ENCODE peak calls at places on chromosomes 4 and X, in eight cellular contexts. P is A549, I is stomach, H is thyroid gland, Z is breast epithelium, X is ovary, L is K562, W is prostate gland. Q is an unnamed sample. For H3K4me1, the result is how much of the 10 kb centered on the place peaks cover.

GRCh38 chr4:140092094-140092820 is 61.7 kb downstream of the MAML3 start:
- DNase-seq in P (no peak), I (peak), H (peak), Z (peak), X (no peak), L (no peak), W (peak), Q (no peak)

GRCh38 chrX:130144509-130144908 is 21.1 kb downstream of the AIFM1 start:
- DNase-seq in P (no peak), I (no peak), H (no peak), Z (no peak), X (no peak), L (no peak), W (no peak), Q (no peak)

GRCh38 chr4:7393491-7394183 is 41.1 kb downstream of the PSAPL1 start:
- DNase-seq in P (no peak), I (no peak), H (peak), Z (peak), X (no peak), L (no peak), W (no peak), Q (no peak)

GRCh38 chr4:141957416-141957815 is 321.0 kb downstream of the IL15 start:
- DNase-seq in P (no peak), I (no peak), H (no peak), Z (no peak), X (no peak), L (no peak), W (no peak), Q (no peak)

GRCh38 chrX:79601336-79602131 is 234.4 kb upstream of the ITM2A start:
- DNase-seq in P (no peak), I (no peak), H (no peak), Z (no peak), X (no peak), L (no peak), W (no peak), Q (no peak)

GRCh38 chr4:55318541-55319129 is 27.4 kb upstream of the SRD5A3 start:
- DNase-seq in P (no peak), I (no peak), H (no peak), Z (no peak), X (no peak), L (no peak), W (no peak), Q (no peak)

GRCh38 chr4:6271206-6271605 is 1.6 kb downstream of the WFS1 start:
- DNase-seq in P (no peak), I (no peak), H (no peak), Z (no peak), X (no peak), L (no peak), W (no peak), Q (no peak)

GRCh38 chr4:124940387-124940786 is 227.9 kb upstream of the ANKRD50 start:
- DNase-seq in P (no peak), I (no peak), H (no peak), Z (no peak), X (no peak), L (no peak), W (no peak), Q (no peak)

GRCh38 chrX:31500920-31501319 is 429.1 kb upstream of the FTHL17 start:
- DNase-seq in P (no peak), I (no peak), H (no peak), Z (no peak), X (no peak), L (no peak), W (no peak), Q (no peak)

GRCh38 chr4:34932591-34932990 is 1311.7 kb downstream of the ARAP2 start:
- DNase-seq in P (no peak), I (no peak), H (no peak), Z (no peak), X (no peak), L (no peak), W (no peak), Q (no peak)

GRCh38 chrX:40267334-40268118 is 169.8 kb upstream of the BCOR start:
- DNase-seq in P (no peak), I (no peak), H (no peak), Z (no peak), X (no peak), L (no peak), W (no peak), Q (peak)

GRCh38 chr4:171676555-171677215 is 136.5 kb upstream of the GALNTL6 start:
- DNase-seq in P (no peak), I (no peak), H (peak), Z (no peak), X (no peak), L (no peak), W (no peak), Q (no peak)

GRCh38 chr4:178611062-178611461 is 1168.8 kb upstream of the AGA start:
- DNase-seq in P (no peak), I (no peak), H (no peak), Z (no peak), X (no peak), L (no peak), W (no peak), Q (no peak)

GRCh38 chrX:100085851-100086250 is 324.2 kb downstream of the PCDH19 start:
- DNase-seq in P (no peak), I (no peak), H (no peak), Z (no peak), X (no peak), L (no peak), W (no peak), Q (no peak)

GRCh38 chr4:141636077-141636770 is at the start of gene IL15:
- DNase-seq in P (peak), I (peak), H (peak), Z (peak), X (peak), L (peak), W (peak), Q (peak)

GRCh38 chrX:66731398-66731797 is 92.5 kb upstream of the EDA2R start:
- DNase-seq in P (peak), I (no peak), H (peak), Z (no peak), X (no peak), L (peak), W (no peak), Q (no peak)

GRCh38 chr4:98626350-98626749 is 32.1 kb downstream of the TSPAN5 start:
- DNase-seq in P (peak), I (no peak), H (peak), Z (no peak), X (peak), L (no peak), W (no peak), Q (no peak)

GRCh38 chr4:21896767-21897166 is 51.8 kb downstream of the KCNIP4 start:
- DNase-seq in P (no peak), I (no peak), H (no peak), Z (no peak), X (no peak), L (no peak), W (no peak), Q (no peak)

GRCh38 chrX:109862386-109862910 is 129.4 kb upstream of the ACSL4 start:
- DNase-seq in P (no peak), I (no peak), H (no peak), Z (no peak), X (no peak), L (no peak), W (peak), Q (no peak)

GRCh38 chr4:111494471-111494870 is 650.8 kb upstream of the FAM241A start:
- DNase-seq in P (no peak), I (no peak), H (no peak), Z (no peak), X (no peak), L (no peak), W (no peak), Q (no peak)

GRCh38 chr4:3107271-3108185 is 33.0 kb downstream of the HTT start:
- DNase-seq in P (no peak), I (no peak), H (peak), Z (no peak), X (no peak), L (no peak), W (no peak), Q (peak)

GRCh38 chrX:122238801-122239200 is 945.3 kb upstream of the GRIA3 start:
- DNase-seq in P (no peak), I (no peak), H (no peak), Z (no peak), X (no peak), L (no peak), W (no peak), Q (no peak)

GRCh38 chr4:67713531-67714247 is 12.7 kb upstream of the UBA6 start:
- DNase-seq in P (peak), I (no peak), H (peak), Z (no peak), X (no peak), L (peak), W (peak), Q (no peak)

GRCh38 chr4:18840499-18840898 is 818.9 kb upstream of the LCORL start:
- DNase-seq in P (no peak), I (no peak), H (no peak), Z (no peak), X (no peak), L (no peak), W (no peak), Q (no peak)

GRCh38 chr4:128686810-128687209 is 122.7 kb upstream of the JADE1 start:
- DNase-seq in P (no peak), I (no peak), H (no peak), Z (no peak), X (no peak), L (no peak), W (no peak), Q (no peak)

GRCh38 chr4:681736-682451 is 7.1 kb downstream of the SLC49A3 start:
- DNase-seq in P (no peak), I (peak), H (no peak), Z (no peak), X (peak), L (peak), W (peak), Q (peak)

GRCh38 chr4:105979506-105979905 is 84.2 kb downstream of the NPNT start:
- DNase-seq in P (no peak), I (no peak), H (no peak), Z (no peak), X (no peak), L (no peak), W (no peak), Q (no peak)

GRCh38 chrX:44003975-44004374 is 30.8 kb upstream of the NDP start:
- DNase-seq in P (no peak), I (no peak), H (no peak), Z (no peak), X (no peak), L (no peak), W (no peak), Q (no peak)

GRCh38 chrX:98795636-98796035 is 1614.4 kb downstream of the PCDH19 start:
- DNase-seq in P (no peak), I (no peak), H (no peak), Z (no peak), X (no peak), L (no peak), W (no peak), Q (no peak)

GRCh38 chr4:106763044-106763443 is 273.1 kb downstream of the DKK2 start:
- DNase-seq in P (no peak), I (no peak), H (no peak), Z (no peak), X (no peak), L (no peak), W (no peak), Q (peak)

GRCh38 chr4:114807759-114808404 is 209.3 kb downstream of the UGT8 start:
- DNase-seq in P (peak), I (peak), H (peak), Z (no peak), X (no peak), L (peak), W (no peak), Q (no peak)

GRCh38 chrX:146907391-146908240 is 93.1 kb upstream of the CXorf51A start:
- DNase-seq in P (no peak), I (no peak), H (no peak), Z (no peak), X (no peak), L (no peak), W (no peak), Q (no peak)

GRCh38 chr4:16109256-16109655 is 25.4 kb upstream of the PROM1 start:
- DNase-seq in P (no peak), I (no peak), H (no peak), Z (no peak), X (no peak), L (no peak), W (no peak), Q (no peak)

GRCh38 chr4:17066972-17067371 is 168.5 kb upstream of the LDB2 start:
- DNase-seq in P (peak), I (no peak), H (no peak), Z (no peak), X (no peak), L (no peak), W (no peak), Q (no peak)

GRCh38 chr4:152480901-152481300 is 55.0 kb downstream of the FBXW7 start:
- DNase-seq in P (no peak), I (no peak), H (peak), Z (no peak), X (no peak), L (no peak), W (no peak), Q (no peak)

GRCh38 chr4:152482211-152482610 is 53.7 kb downstream of the FBXW7 start:
- DNase-seq in P (no peak), I (no peak), H (no peak), Z (no peak), X (no peak), L (no peak), W (no peak), Q (no peak)

GRCh38 chr4:152486414-152487389 is 49.2 kb downstream of the FBXW7 start:
- DNase-seq in P (no peak), I (no peak), H (no peak), Z (no peak), X (no peak), L (no peak), W (no peak), Q (no peak)

GRCh38 chr4:152488246-152488645 is 47.6 kb downstream of the FBXW7 start:
- DNase-seq in P (no peak), I (no peak), H (no peak), Z (no peak), X (no peak), L (no peak), W (no peak), Q (no peak)

GRCh38 chr4:152485726-152486276 is 50.1 kb downstream of the FBXW7 start:
- DNase-seq in P (peak), I (no peak), H (no peak), Z (no peak), X (no peak), L (no peak), W (no peak), Q (no peak)
- TF ChIP-seq POLR2A in P (no peak), I (no peak), H (no peak), Z (no peak), X (no peak), L (no peak), W (no peak), Q (no peak)

GRCh38 chr4:13537011-13537831 is 7.1 kb downstream of the NKX3-2 start:
- DNase-seq in P (no peak), I (no peak), H (no peak), Z (no peak), X (no peak), L (no peak), W (no peak), Q (peak)

GRCh38 chr4:13539721-13540445 is 4.4 kb downstream of the NKX3-2 start:
- DNase-seq in P (no peak), I (no peak), H (no peak), Z (no peak), X (no peak), L (no peak), W (no peak), Q (peak)

GRCh38 chr4:13537832-13538177 is 6.5 kb downstream of the NKX3-2 start:
- DNase-seq in P (no peak), I (no peak), H (no peak), Z (no peak), X (no peak), L (no peak), W (no peak), Q (peak)

GRCh38 chr4:13539047-13539720 is 5.1 kb downstream of the NKX3-2 start:
- DNase-seq in P (no peak), I (no peak), H (no peak), Z (no peak), X (no peak), L (no peak), W (no peak), Q (peak)

DNA sequence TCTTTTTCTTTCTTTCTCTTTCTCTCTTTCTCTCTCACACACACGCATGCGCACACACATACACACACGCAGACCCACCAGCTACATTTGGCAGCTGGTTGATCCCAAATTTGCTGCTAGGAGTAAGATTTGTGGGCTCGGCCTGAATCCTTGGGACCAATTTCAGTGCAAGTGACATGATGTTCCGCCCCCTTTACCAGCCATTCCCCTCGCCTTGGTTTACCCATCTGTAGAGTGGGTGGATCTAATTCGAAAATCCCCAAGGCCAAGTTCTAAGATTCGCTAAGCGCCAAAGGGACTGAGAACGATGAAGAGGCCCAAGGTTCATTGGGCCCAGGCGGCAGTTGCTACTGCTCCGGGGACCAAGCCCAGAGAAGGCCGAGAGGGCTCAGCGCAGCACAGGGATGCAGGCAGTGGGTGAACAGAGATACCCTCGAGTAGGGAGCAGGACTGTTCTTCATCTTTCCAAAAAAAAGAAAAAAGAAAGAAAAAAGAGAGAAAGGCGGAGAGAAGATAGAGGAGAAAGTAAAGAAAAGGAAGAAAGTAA is 5.8 kb downstream of the NKX3-2 start:
- DNase-seq in P (no peak), I (no peak), H (no peak), Z (no peak), X (no peak), L (no peak), W (no peak), Q (peak)
- H3K4me1 ChIP-seq in P (under half), I (half or more), H (under half), Z (under half), X (under half), L (under half), W (under half), Q (under half)

GRCh38 chrX:21655901-21656586 is 2.1 kb downstream of the KLHL34 start:
- DNase-seq in P (no peak), I (no peak), H (no peak), Z (no peak), X (no peak), L (no peak), W (no peak), Q (no peak)
- H3K4me3 ChIP-seq in P (no peak), I (peak), H (no peak), Z (no peak), X (no peak), L (no peak), W (no peak), Q (peak)

GRCh38 chrX:54181196-54181953 is 1.7 kb downstream of the FAM120C start:
- DNase-seq in P (no peak), I (no peak), H (no peak), Z (no peak), X (no peak), L (no peak), W (no peak), Q (no peak)

GRCh38 chrX:54180403-54180802 is 2.7 kb downstream of the FAM120C start:
- DNase-seq in P (no peak), I (no peak), H (no peak), Z (no peak), X (no peak), L (no peak), W (no peak), Q (no peak)

GRCh38 chrX:54182194-54182863 is 725 bp downstream of the FAM120C start:
- DNase-seq in P (peak), I (peak), H (peak), Z (peak), X (peak), L (peak), W (peak), Q (peak)

GRCh38 chrX:54184474-54184873 is 1.4 kb upstream of the FAM120C start:
- DNase-seq in P (no peak), I (no peak), H (no peak), Z (no peak), X (no peak), L (no peak), W (no peak), Q (no peak)

GRCh38 chrX:54182864-54183613 is at the start of gene FAM120C:
- DNase-seq in P (peak), I (peak), H (peak), Z (peak), X (peak), L (peak), W (peak), Q (peak)
- TF ChIP-seq POLR2A in P (peak), I (no peak), H (peak), Z (no peak), X (no peak), L (no peak), W (no peak), Q (no peak)

GRCh38 chr4:87049508-87049907 is 114.7 kb downstream of the AFF1 start:
- DNase-seq in P (no peak), I (no peak), H (no peak), Z (no peak), X (no peak), L (no peak), W (no peak), Q (no peak)
- H3K4me1 ChIP-seq in P (under half), I (half or more), H (half or more), Z (under half), X (under half), L (under half), W (under half), Q (half or more)

GRCh38 chr4:112521123-112522116 is 5.4 kb upstream of the NEUROG2 start:
- DNase-seq in P (no peak), I (no peak), H (no peak), Z (no peak), X (no peak), L (no peak), W (no peak), Q (no peak)

GRCh38 chr4:112518675-112519074 is 2.7 kb upstream of the NEUROG2 start:
- DNase-seq in P (no peak), I (no peak), H (no peak), Z (no peak), X (no peak), L (no peak), W (no peak), Q (no peak)

GRCh38 chr4:112517911-112518310 is 1.9 kb upstream of the NEUROG2 start:
- DNase-seq in P (no peak), I (no peak), H (no peak), Z (no peak), X (no peak), L (no peak), W (no peak), Q (no peak)

GRCh38 chr4:112520598-112521122 is 4.7 kb upstream of the NEUROG2 start:
- DNase-seq in P (no peak), I (no peak), H (no peak), Z (no peak), X (no peak), L (no peak), W (no peak), Q (no peak)

GRCh38 chr4:112519689-112520597 is 4.0 kb upstream of the NEUROG2 start:
- DNase-seq in P (no peak), I (no peak), H (no peak), Z (no peak), X (no peak), L (no peak), W (no peak), Q (no peak)
- H3K4me3 ChIP-seq in P (no peak), I (no peak), H (no peak), Z (no peak), X (no peak), L (no peak), W (no peak), Q (no peak)